ENCODE peak calls at places on chromosomes 4 and X, in nine cellular contexts. One of them, this sample, is unnamed. For H3K4me1 and H3K9me3, the result is how much of the 10 kb centered on the place peaks cover.

GRCh38 chrX:23610491-23610890 is 56.8 kb upstream of the PRDX4 start:
- DNase-seq in uterus: no peak
- DNase-seq in pancreas: no peak
- DNase-seq in lung: no peak
- DNase-seq in tibial artery: no peak
- DNase-seq in esophagus squamous epithelium: no peak
- DNase-seq in K562: no peak
- DNase-seq in adrenal gland: no peak
- DNase-seq in ascending aorta: no peak
- DNase-seq in this sample: peak

GRCh38 chr4:118729287-118730286 is 44.4 kb downstream of the METTL14 start:
- DNase-seq in uterus: no peak
- DNase-seq in pancreas: no peak
- DNase-seq in lung: no peak
- DNase-seq in tibial artery: no peak
- DNase-seq in esophagus squamous epithelium: no peak
- DNase-seq in K562: no peak
- DNase-seq in adrenal gland: no peak
- DNase-seq in ascending aorta: no peak
- DNase-seq in this sample: no peak

GRCh38 chr4:88320174-88320779 is 35.9 kb upstream of the PPM1K start:
- DNase-seq in uterus: no peak
- DNase-seq in pancreas: no peak
- DNase-seq in lung: no peak
- DNase-seq in tibial artery: no peak
- DNase-seq in esophagus squamous epithelium: no peak
- DNase-seq in K562: no peak
- DNase-seq in adrenal gland: no peak
- DNase-seq in ascending aorta: no peak
- DNase-seq in this sample: peak

GRCh38 chr4:4227510-4228355 is 1.0 kb upstream of the OTOP1 start:
- DNase-seq in uterus: no peak
- DNase-seq in pancreas: no peak
- DNase-seq in lung: no peak
- DNase-seq in tibial artery: no peak
- DNase-seq in esophagus squamous epithelium: no peak
- DNase-seq in K562: no peak
- DNase-seq in adrenal gland: no peak
- DNase-seq in ascending aorta: no peak
- DNase-seq in this sample: no peak

GRCh38 chr4:10074767-10075105 is 41.9 kb downstream of the WDR1 start:
- DNase-seq in uterus: no peak
- DNase-seq in pancreas: no peak
- DNase-seq in lung: no peak
- DNase-seq in tibial artery: peak
- DNase-seq in esophagus squamous epithelium: no peak
- DNase-seq in K562: peak
- DNase-seq in adrenal gland: peak
- DNase-seq in ascending aorta: no peak
- DNase-seq in this sample: peak

GRCh38 chrX:117910216-117910615 is 206.4 kb downstream of the KLHL13 start:
- DNase-seq in uterus: no peak
- DNase-seq in pancreas: no peak
- DNase-seq in lung: no peak
- DNase-seq in tibial artery: no peak
- DNase-seq in esophagus squamous epithelium: no peak
- DNase-seq in K562: no peak
- DNase-seq in adrenal gland: no peak
- DNase-seq in ascending aorta: no peak
- DNase-seq in this sample: no peak

GRCh38 chr4:102808009-102808408 is 19.3 kb downstream of the UBE2D3 start:
- DNase-seq in uterus: no peak
- DNase-seq in pancreas: no peak
- DNase-seq in lung: no peak
- DNase-seq in tibial artery: no peak
- DNase-seq in esophagus squamous epithelium: no peak
- DNase-seq in K562: no peak
- DNase-seq in adrenal gland: no peak
- DNase-seq in ascending aorta: no peak
- DNase-seq in this sample: no peak

GRCh38 chr4:71151054-71151453 is 157.6 kb downstream of the DCK start:
- DNase-seq in uterus: no peak
- DNase-seq in pancreas: no peak
- DNase-seq in lung: no peak
- DNase-seq in tibial artery: no peak
- DNase-seq in esophagus squamous epithelium: no peak
- DNase-seq in K562: no peak
- DNase-seq in adrenal gland: no peak
- DNase-seq in ascending aorta: no peak
- DNase-seq in this sample: no peak

GRCh38 chr4:56653461-56654237 is 27.4 kb downstream of the HOPX start:
- DNase-seq in uterus: no peak
- DNase-seq in pancreas: no peak
- DNase-seq in lung: no peak
- DNase-seq in tibial artery: no peak
- DNase-seq in esophagus squamous epithelium: no peak
- DNase-seq in K562: no peak
- DNase-seq in adrenal gland: no peak
- DNase-seq in ascending aorta: no peak
- DNase-seq in this sample: no peak

GRCh38 chr4:69750346-69750745 is 10.1 kb downstream of the SULT1B1 start:
- DNase-seq in uterus: no peak
- DNase-seq in pancreas: no peak
- DNase-seq in lung: no peak
- DNase-seq in tibial artery: no peak
- DNase-seq in esophagus squamous epithelium: no peak
- DNase-seq in K562: no peak
- DNase-seq in adrenal gland: no peak
- DNase-seq in ascending aorta: no peak
- DNase-seq in this sample: peak

GRCh38 chr4:148922497-148922896 is 480.3 kb upstream of the NR3C2 start:
- DNase-seq in uterus: no peak
- DNase-seq in pancreas: no peak
- DNase-seq in lung: no peak
- DNase-seq in tibial artery: no peak
- DNase-seq in esophagus squamous epithelium: no peak
- DNase-seq in K562: no peak
- DNase-seq in adrenal gland: no peak
- DNase-seq in ascending aorta: no peak
- DNase-seq in this sample: no peak

GRCh38 chr4:111946789-111947188 is 198.5 kb upstream of the FAM241A start:
- DNase-seq in uterus: no peak
- DNase-seq in pancreas: no peak
- DNase-seq in lung: no peak
- DNase-seq in tibial artery: no peak
- DNase-seq in esophagus squamous epithelium: no peak
- DNase-seq in K562: no peak
- DNase-seq in adrenal gland: no peak
- DNase-seq in ascending aorta: no peak
- DNase-seq in this sample: no peak

GRCh38 chr4:111945014-111945413 is 200.2 kb upstream of the FAM241A start:
- DNase-seq in uterus: no peak
- DNase-seq in pancreas: no peak
- DNase-seq in lung: no peak
- DNase-seq in tibial artery: no peak
- DNase-seq in esophagus squamous epithelium: no peak
- DNase-seq in K562: no peak
- DNase-seq in adrenal gland: no peak
- DNase-seq in ascending aorta: no peak
- DNase-seq in this sample: no peak

GRCh38 chr4:111941957-111942356 is 203.3 kb upstream of the FAM241A start:
- DNase-seq in uterus: no peak
- DNase-seq in pancreas: no peak
- DNase-seq in lung: no peak
- DNase-seq in tibial artery: no peak
- DNase-seq in esophagus squamous epithelium: no peak
- DNase-seq in K562: no peak
- DNase-seq in adrenal gland: no peak
- DNase-seq in ascending aorta: no peak
- DNase-seq in this sample: no peak

GRCh38 chr4:111943796-111944203 is 201.5 kb upstream of the FAM241A start:
- DNase-seq in uterus: peak
- DNase-seq in pancreas: peak
- DNase-seq in lung: peak
- DNase-seq in tibial artery: no peak
- DNase-seq in esophagus squamous epithelium: peak
- DNase-seq in K562: peak
- DNase-seq in adrenal gland: peak
- DNase-seq in ascending aorta: no peak
- DNase-seq in this sample: peak
- TF ChIP-seq CTCF in uterus: no peak
- TF ChIP-seq CTCF in pancreas: peak
- TF ChIP-seq CTCF in lung: no peak
- TF ChIP-seq CTCF in tibial artery: no peak
- TF ChIP-seq CTCF in esophagus squamous epithelium: peak
- TF ChIP-seq CTCF in K562: peak
- TF ChIP-seq CTCF in adrenal gland: peak
- TF ChIP-seq CTCF in ascending aorta: no peak
- TF ChIP-seq CTCF in this sample: peak

DNA sequence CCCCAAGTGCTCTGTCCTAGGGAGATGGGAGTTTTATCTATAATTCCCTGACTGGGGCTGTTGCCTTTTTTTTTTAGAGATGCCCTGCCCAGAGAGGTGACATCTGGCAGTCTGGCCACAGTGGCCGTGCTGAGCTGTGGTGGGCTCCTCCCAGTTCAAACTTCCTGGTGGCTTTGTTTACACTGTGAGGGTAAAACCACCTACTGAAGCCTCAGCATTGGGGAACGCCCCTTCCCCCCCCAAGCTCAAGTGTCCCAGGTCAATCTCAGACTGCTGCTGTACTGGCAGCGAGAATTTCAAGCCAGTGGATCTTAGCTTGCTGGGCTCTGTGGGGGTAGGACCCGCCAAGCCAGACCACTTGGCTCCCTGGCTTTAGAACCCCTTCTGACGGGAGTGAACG is 38.3 kb upstream of the CBLL2 start:
- DNase-seq in uterus: no peak
- DNase-seq in pancreas: no peak
- DNase-seq in lung: no peak
- DNase-seq in tibial artery: no peak
- DNase-seq in esophagus squamous epithelium: no peak
- DNase-seq in K562: no peak
- DNase-seq in adrenal gland: no peak
- DNase-seq in ascending aorta: no peak
- DNase-seq in this sample: no peak
- H3K4me1 ChIP-seq in uterus: under half
- H3K4me1 ChIP-seq in pancreas: under half
- H3K4me1 ChIP-seq in lung: under half
- H3K4me1 ChIP-seq in tibial artery: under half
- H3K4me1 ChIP-seq in esophagus squamous epithelium: under half
- H3K4me1 ChIP-seq in K562: under half
- H3K4me1 ChIP-seq in adrenal gland: under half
- H3K4me1 ChIP-seq in ascending aorta: under half
- H3K4me1 ChIP-seq in this sample: under half

DNA sequence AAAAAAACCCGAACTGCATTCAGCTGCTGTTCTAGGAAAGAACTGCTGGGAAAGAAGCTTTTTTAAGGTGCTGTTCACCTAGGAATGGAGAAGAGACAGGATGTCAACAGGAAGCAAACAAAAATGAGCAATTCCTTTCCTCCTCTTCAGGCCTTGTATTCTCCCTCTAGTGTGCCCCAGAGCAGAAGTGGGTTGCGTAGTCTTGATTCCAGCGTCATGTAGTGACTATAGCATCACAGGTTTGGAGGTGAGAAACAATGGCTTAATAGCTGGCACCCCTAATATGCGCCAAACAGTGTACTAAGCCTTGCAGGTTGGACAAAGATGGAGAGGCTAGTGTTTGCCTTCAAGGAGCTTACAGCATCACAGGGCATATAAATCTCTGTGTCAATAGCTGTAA is 146.3 kb upstream of the LCORL start:
- DNase-seq in uterus: no peak
- DNase-seq in pancreas: no peak
- DNase-seq in lung: no peak
- DNase-seq in tibial artery: no peak
- DNase-seq in esophagus squamous epithelium: no peak
- DNase-seq in K562: no peak
- DNase-seq in adrenal gland: no peak
- DNase-seq in ascending aorta: no peak
- DNase-seq in this sample: no peak
- H3K9me3 ChIP-seq in uterus: under half
- H3K9me3 ChIP-seq in pancreas: under half
- H3K9me3 ChIP-seq in lung: under half
- H3K9me3 ChIP-seq in tibial artery: under half
- H3K9me3 ChIP-seq in esophagus squamous epithelium: under half
- H3K9me3 ChIP-seq in K562: under half
- H3K9me3 ChIP-seq in adrenal gland: under half
- H3K9me3 ChIP-seq in ascending aorta: under half
- H3K9me3 ChIP-seq in this sample: under half

GRCh38 chr4:123390846-123391456 is 5.6 kb upstream of the SPRY1 start:
- DNase-seq in uterus: no peak
- DNase-seq in pancreas: no peak
- DNase-seq in lung: no peak
- DNase-seq in tibial artery: no peak
- DNase-seq in esophagus squamous epithelium: no peak
- DNase-seq in K562: peak
- DNase-seq in adrenal gland: no peak
- DNase-seq in ascending aorta: no peak
- DNase-seq in this sample: no peak
- TF ChIP-seq CTCF in uterus: peak
- TF ChIP-seq CTCF in pancreas: peak
- TF ChIP-seq CTCF in lung: peak
- TF ChIP-seq CTCF in tibial artery: peak
- TF ChIP-seq CTCF in esophagus squamous epithelium: peak
- TF ChIP-seq CTCF in K562: peak
- TF ChIP-seq CTCF in adrenal gland: peak
- TF ChIP-seq CTCF in ascending aorta: peak
- TF ChIP-seq CTCF in this sample: peak

GRCh38 chr4:143402776-143403550 is 66.3 kb downstream of the GAB1 start:
- DNase-seq in uterus: no peak
- DNase-seq in pancreas: no peak
- DNase-seq in lung: no peak
- DNase-seq in tibial artery: no peak
- DNase-seq in esophagus squamous epithelium: no peak
- DNase-seq in K562: no peak
- DNase-seq in adrenal gland: no peak
- DNase-seq in ascending aorta: no peak
- DNase-seq in this sample: no peak
- H3K4me1 ChIP-seq in uterus: under half
- H3K4me1 ChIP-seq in pancreas: under half
- H3K4me1 ChIP-seq in lung: under half
- H3K4me1 ChIP-seq in tibial artery: half or more
- H3K4me1 ChIP-seq in esophagus squamous epithelium: half or more
- H3K4me1 ChIP-seq in K562: under half
- H3K4me1 ChIP-seq in adrenal gland: half or more
- H3K4me1 ChIP-seq in ascending aorta: under half
- H3K4me1 ChIP-seq in this sample: under half

GRCh38 chr4:73396304-73396703 is 7.8 kb upstream of the ALB start:
- DNase-seq in uterus: no peak
- DNase-seq in pancreas: no peak
- DNase-seq in lung: no peak
- DNase-seq in tibial artery: no peak
- DNase-seq in esophagus squamous epithelium: no peak
- DNase-seq in K562: no peak
- DNase-seq in adrenal gland: no peak
- DNase-seq in ascending aorta: no peak
- DNase-seq in this sample: no peak
- H3K9me3 ChIP-seq in uterus: under half
- H3K9me3 ChIP-seq in pancreas: under half
- H3K9me3 ChIP-seq in lung: under half
- H3K9me3 ChIP-seq in tibial artery: under half
- H3K9me3 ChIP-seq in esophagus squamous epithelium: under half
- H3K9me3 ChIP-seq in K562: under half
- H3K9me3 ChIP-seq in adrenal gland: under half
- H3K9me3 ChIP-seq in ascending aorta: under half
- H3K9me3 ChIP-seq in this sample: under half